ENCODE peak calls at places on chromosomes 1 and 21, in four cellular contexts. E, G, Z and V are unnamed samples.

GRCh38 chr1:1098656-1099425 is 17.0 kb downstream of the C1orf159 start:
- DNase-seq in E (no peak), G (no peak), Z (no peak), V (no peak)

GRCh38 chr1:4425892-4426291 is 228.5 kb upstream of the AJAP1 start:
- DNase-seq in E (no peak), G (no peak), Z (no peak), V (no peak)

GRCh38 chr1:116311756-116312691 is 61.0 kb upstream of the ATP1A1 start:
- DNase-seq in E (peak; percentile 13), G (no peak), Z (no peak), V (no peak)

GRCh38 chr1:200180821-200181220 is 153.3 kb downstream of the NR5A2 start:
- DNase-seq in E (no peak), G (no peak), Z (no peak), V (no peak)

GRCh38 chr1:44293761-44294315 is 61.2 kb downstream of the ERI3 start:
- DNase-seq in E (no peak), G (no peak), Z (no peak), V (no peak)

GRCh38 chr1:193322218-193322617 is 135.8 kb upstream of the B3GALT2 start:
- DNase-seq in E (no peak), G (no peak), Z (no peak), V (no peak)

GRCh38 chr21:25934771-25935224 is 200.0 kb downstream of the GABPA start:
- DNase-seq in E (no peak), G (no peak), Z (no peak), V (no peak)

GRCh38 chr1:205916541-205916940 is 26.7 kb downstream of the SLC26A9 start:
- DNase-seq in E (no peak), G (no peak), Z (no peak), V (no peak)

GRCh38 chr1:151511636-151512215 is 539 bp downstream of the CGN start:
- DNase-seq in E (peak; percentile 17), G (no peak), Z (no peak), V (no peak)

GRCh38 chr1:204462229-204462561 is 32.4 kb downstream of the PIK3C2B start:
- DNase-seq in E (no peak), G (no peak), Z (no peak), V (no peak)

GRCh38 chr1:39081266-39082139 is 55.4 kb downstream of the NDUFS5 start:
- DNase-seq in E (no peak), G (peak; percentile 8), Z (no peak), V (peak; percentile 30)